ENCODE peak calls at places on chromosomes 4 and X, in five cellular contexts. Z is glomerular endothelial cell; G is activated CD4-positive, alpha-beta T cell treated with anti-CD3 and anti-CD28 coated beads for 1 hour; S is AG09309; L is cardiac septum. J is an unnamed sample.

GRCh38 chrX:47502591-47503222 is 19.7 kb upstream of the ZNF41 start:
- DNase-seq in L (no peak), G (no peak), S (no peak), Z (no peak), J (no peak)

GRCh38 chrX:149633511-149633910 is 1.9 kb upstream of the TMEM185A start:
- DNase-seq in S (no peak), L (no peak), G (no peak), Z (no peak), J (no peak)

GRCh38 chrX:108090474-108091265 is 672 bp downstream of the PSMD10 start:
- DNase-seq in S (peak; percentile 23), G (no peak), L (no peak), Z (no peak), J (peak; percentile 20)

GRCh38 chr4:6221851-6222760 is 21.8 kb upstream of the JAKMIP1 start:
- DNase-seq in S (no peak), G (no peak), L (peak; percentile 72), Z (no peak), J (no peak)

GRCh38 chr4:68175562-68176155 is 46.0 kb upstream of the TMPRSS11F start:
- DNase-seq in S (peak; percentile 20), L (no peak), Z (peak; percentile 34), G (no peak), J (peak; percentile 24)

GRCh38 chrX:107602694-107603239 is 25.5 kb upstream of the PRPS1 start:
- DNase-seq in G (no peak), Z (no peak), S (no peak), L (no peak), J (no peak)

GRCh38 chrX:53288173-53288572 is 6.8 kb upstream of the IQSEC2 start:
- DNase-seq in L (peak; percentile 75), Z (no peak), G (no peak), S (no peak), J (no peak)

GRCh38 chrX:16977771-16978170 is 31.3 kb downstream of the REPS2 start:
- DNase-seq in L (no peak), Z (no peak), S (no peak), G (no peak), J (no peak)

GRCh38 chr4:52244773-52245360 is 193.8 kb downstream of the SPATA18 start:
- DNase-seq in Z (no peak), G (no peak), S (no peak), L (no peak), J (no peak)

GRCh38 chrX:153744210-153745066 is 19.6 kb upstream of the PLXNB3 start:
- DNase-seq in G (no peak), S (no peak), L (no peak), Z (no peak), J (no peak)

J was measured in GM04504.